ENCODE peak calls at places on chromosomes 16 and 17, in ten cellular contexts. L is NCI-H2081; X is posterior vena cava; E is NCI-H2107; A is naive thymus-derived CD4-positive, alpha-beta T cell; D is HT-29; T is activated naive CD8-positive, alpha-beta T cell treated with anti-CD3 and anti-CD28 coated beads for 36 hours; F is dermis blood vessel endothelial cell; J is AG08396; I is CD4-positive, alpha-beta T cell. O is an unnamed sample.

GRCh38 chr17:80476877-80477646 is 655 bp upstream of the NPTX1 start:
- DNase-seq in J (peak; percentile 37), I (no peak), L (peak; percentile 25), E (no peak), D (no peak), F (no peak), A (peak; percentile 16), T (no peak), X (no peak), O (no peak)

GRCh38 chr17:80844418-80844990 is 147.1 kb upstream of the CHMP6 start:
- DNase-seq in D (no peak), I (no peak), T (no peak), X (no peak), J (no peak), L (no peak), F (no peak), E (no peak), A (no peak), O (no peak)

GRCh38 chr16:84765606-84766580 is 53.9 kb upstream of the CRISPLD2 start:
- DNase-seq in T (no peak), D (no peak), A (peak; percentile 15), F (no peak), I (no peak), L (no peak), J (no peak), X (no peak), E (no peak), O (no peak)

GRCh38 chr17:74444406-74444805 is 12.5 kb downstream of the GPRC5C start:
- DNase-seq in F (peak; percentile 18), E (no peak), A (no peak), D (peak; percentile 33), I (no peak), T (no peak), X (no peak), J (no peak), L (no peak), O (no peak)

GRCh38 chr17:38879878-38880727 is 10.2 kb downstream of the LASP1 start:
- DNase-seq in F (peak; percentile 81), T (no peak), J (peak; percentile 85), E (no peak), I (no peak), L (no peak), X (no peak), D (peak; percentile 75), A (peak; percentile 35), O (peak; percentile 53)

GRCh38 chr17:41518789-41519449 is at the start of gene KRT15:
- DNase-seq in E (no peak), X (no peak), L (peak; percentile 91), A (no peak), D (peak; percentile 27), J (no peak), F (no peak), T (no peak), I (no peak), O (no peak)

GRCh38 chr16:19831678-19832077 is 53.0 kb downstream of the GPRC5B start:
- DNase-seq in I (no peak), E (no peak), D (no peak), L (no peak), F (peak; percentile 59), A (no peak), T (no peak), X (no peak), J (peak; percentile 65), O (no peak)

GRCh38 chr17:3796110-3796821 is 4.7 kb downstream of the ITGAE start:
- DNase-seq in E (no peak), F (no peak), L (no peak), D (no peak), J (no peak), T (peak; percentile 89), X (no peak), I (peak; percentile 55), A (no peak), O (no peak)

GRCh38 chr17:80430446-80431245 is 15.7 kb downstream of the ENDOV start:
- DNase-seq in L (no peak), E (no peak), F (no peak), T (no peak), J (no peak), I (no peak), A (no peak), D (no peak), X (peak; percentile 61), O (no peak)

GRCh38 chr17:65856865-65857264 is 295.4 kb upstream of the AXIN2 start:
- DNase-seq in A (no peak), F (no peak), X (no peak), J (no peak), D (no peak), T (no peak), E (no peak), I (no peak), L (no peak), O (no peak)

GRCh38 chr16:11682655-11683096 is 14.4 kb downstream of the SNN start:
- DNase-seq in A (no peak), L (no peak), I (no peak), J (peak; percentile 84), X (no peak), F (peak; percentile 32), T (no peak), E (no peak), D (no peak), O (no peak)

GRCh38 chr16:72645526-72645925 is 402.4 kb downstream of the ZFHX3 start:
- DNase-seq in J (no peak), D (no peak), L (no peak), A (no peak), X (no peak), I (no peak), T (no peak), F (no peak), E (no peak), O (no peak)

GRCh38 chr17:58330997-58331814 is 2.6 kb upstream of the TSPOAP1 start:
- DNase-seq in L (no peak), T (peak; percentile 77), D (no peak), X (peak; percentile 84), I (peak; percentile 60), A (peak; percentile 59), J (no peak), F (no peak), E (no peak), O (peak; percentile 99)

GRCh38 chr16:85079785-85080602 is 32.3 kb downstream of the CIBAR2 start:
- DNase-seq in D (no peak), A (no peak), E (no peak), J (no peak), X (no peak), I (no peak), F (no peak), T (no peak), L (no peak), O (no peak)

GRCh38 chr16:12602811-12603698 is 200.6 kb downstream of the CPPED1 start:
- DNase-seq in X (peak; percentile 60), L (no peak), J (no peak), D (no peak), I (no peak), E (no peak), A (no peak), F (no peak), T (no peak), O (no peak)

GRCh38 chr17:65584604-65585521 is 23.4 kb upstream of the AXIN2 start:
- DNase-seq in F (no peak), J (no peak), X (no peak), T (no peak), A (peak; percentile 32), I (no peak), L (no peak), E (no peak), D (peak; percentile 66), O (no peak)

GRCh38 chr17:39927928-39928867 is 666 bp downstream of the LRRC3C start:
- DNase-seq in D (no peak), I (no peak), E (no peak), A (no peak), L (no peak), F (peak; percentile 41), T (peak; percentile 21), J (no peak), X (peak; percentile 84), O (no peak)